ENCODE peak calls at places on chromosome 2, in five cellular contexts. W is GM04504, E is psoas muscle, H is GM13976, S is astrocyte of the spinal cord. I is an unnamed sample.
A peak's percentile ranks its signal among the peaks of the same experiment; 100 is the strongest.

GRCh38 chr2:23836971-23837565 is 89.9 kb downstream of the ATAD2B start:
- DNase-seq in E (no peak), S (no peak), H (no peak), W (no peak), I (no peak)

GRCh38 chr2:139694327-139694726 is 914.1 kb upstream of the NXPH2 start:
- DNase-seq in S (no peak), W (no peak), E (no peak), H (no peak), I (no peak)

GRCh38 chr2:159706385-159706980 is 5.8 kb upstream of the MARCHF7 start:
- DNase-seq in H (no peak), S (no peak), W (no peak), E (no peak), I (no peak)

GRCh38 chr2:46387292-46387691 is 90.1 kb downstream of the EPAS1 start:
- DNase-seq in W (no peak), E (no peak), H (no peak), S (no peak), I (no peak)

GRCh38 chr2:188134241-188134640 is 157.4 kb upstream of the GULP1 start:
- DNase-seq in H (no peak), E (no peak), W (no peak), S (no peak), I (no peak)

GRCh38 chr2:16060936-16061338 is 120.6 kb downstream of the MYCN start:
- DNase-seq in H (no peak), W (no peak), S (no peak), E (no peak), I (no peak)

GRCh38 chr2:186570587-186570986 is 19.3 kb upstream of the ITGAV start:
- DNase-seq in H (no peak), E (no peak), W (no peak), S (peak; percentile 66), I (no peak)

GRCh38 chr2:113720167-113720566 is 36.3 kb downstream of the SLC35F5 start:
- DNase-seq in S (no peak), H (no peak), E (no peak), W (no peak), I (no peak)

GRCh38 chr2:43311276-43311675 is 84.9 kb upstream of the ZFP36L2 start:
- DNase-seq in E (no peak), W (no peak), H (no peak), S (peak; percentile 76), I (no peak)

GRCh38 chr2:6923319-6923718 is 6.1 kb downstream of the RNF144A start:
- DNase-seq in W (no peak), H (no peak), S (no peak), E (peak; percentile 65), I (no peak)

GRCh38 chr2:207901401-207901800 is 123.9 kb downstream of the PLEKHM3 start:
- DNase-seq in H (no peak), W (no peak), S (no peak), E (no peak), I (no peak)

GRCh38 chr2:10305715-10306114 is 3.0 kb downstream of the HPCAL1 start:
- DNase-seq in W (no peak), E (no peak), S (no peak), H (no peak), I (no peak)

GRCh38 chr2:216534809-216535208 is 36.2 kb downstream of the RPL37A start:
- DNase-seq in H (no peak), E (no peak), W (no peak), S (peak; percentile 20), I (no peak)

GRCh38 chr2:8146329-8147048 is 535.4 kb upstream of the ID2 start:
- DNase-seq in W (no peak), H (no peak), E (no peak), S (no peak), I (no peak)

GRCh38 chr2:54122939-54123338 is 7.5 kb downstream of the ACYP2 start:
- DNase-seq in H (no peak), S (peak; percentile 69), W (peak; percentile 35), E (no peak), I (no peak)

I was measured in NCI-H1930.